ENCODE peak calls at places on chromosomes 13 and 19, in six cellular contexts. U, X, A, O, R and L are unnamed samples.

GRCh38 chr13:29369060-29369743 is 226.3 kb downstream of the SLC7A1 start:
- DNase-seq in U (peak; percentile 76), O (peak; percentile 34), R (no peak), A (peak; percentile 23), X (no peak), L (no peak)

GRCh38 chr19:35025969-35026368 is 4.3 kb upstream of the SCN1B start:
- DNase-seq in O (no peak), R (no peak), X (no peak), U (no peak), A (no peak), L (no peak)

GRCh38 chr13:77001540-77001939 is 9.7 kb downstream of the CLN5 start:
- DNase-seq in U (no peak), X (no peak), R (no peak), O (no peak), A (no peak), L (no peak)

GRCh38 chr13:64480206-64480605 is 2749.9 kb downstream of the PCDH9 start:
- DNase-seq in R (no peak), A (no peak), U (no peak), O (no peak), X (no peak), L (no peak)

GRCh38 chr19:23310729-23311211 is 60.6 kb upstream of the ZNF724 start:
- DNase-seq in O (no peak), U (no peak), R (no peak), X (no peak), A (no peak), L (no peak)

GRCh38 chr19:30070970-30071632 is 129.1 kb downstream of the URI1 start:
- DNase-seq in X (no peak), R (no peak), A (no peak), U (no peak), O (no peak), L (peak; percentile 41)

GRCh38 chr13:44425041-44425814 is 51.6 kb downstream of the SERP2 start:
- DNase-seq in A (no peak), U (no peak), R (no peak), O (no peak), X (no peak), L (no peak)

GRCh38 chr19:1618157-1619093 is 13.2 kb upstream of the UQCR11 start:
- DNase-seq in U (peak; percentile 44), R (no peak), A (no peak), O (no peak), X (no peak), L (no peak)

GRCh38 chr13:36549771-36550170 is 117.5 kb downstream of the CCNA1 start:
- DNase-seq in O (no peak), R (no peak), A (no peak), X (no peak), U (peak; percentile 58), L (no peak)

GRCh38 chr19:57233207-57233606 is 2.4 kb downstream of the AURKC start:
- DNase-seq in U (no peak), X (no peak), R (no peak), O (no peak), A (no peak), L (no peak)

GRCh38 chr19:28737021-28737525 is 475.9 kb downstream of the UQCRFS1 start:
- DNase-seq in O (peak; percentile 44), A (peak; percentile 18), X (no peak), U (peak; percentile 35), R (no peak), L (no peak)

GRCh38 chr19:55553217-55554182 is 8.2 kb upstream of the SBK3 start:
- DNase-seq in A (peak; percentile 23), U (no peak), X (no peak), R (no peak), O (no peak), L (no peak)

GRCh38 chr13:27043013-27043412 is 128.6 kb downstream of the USP12 start:
- DNase-seq in X (no peak), A (peak; percentile 97), O (peak; percentile 98), R (no peak), U (no peak), L (peak; percentile 95)

GRCh38 chr19:33868821-33869412 is 72.2 kb downstream of the KCTD15 start:
- DNase-seq in U (peak; percentile 50), A (peak; percentile 3), R (no peak), X (no peak), O (no peak), L (peak; percentile 46)

GRCh38 chr19:18919895-18920204 is 335 bp downstream of the DDX49 start:
- DNase-seq in O (no peak), A (peak; percentile 13), X (no peak), R (no peak), U (no peak), L (no peak)

GRCh38 chr19:7138402-7138801 is 68.9 kb downstream of the ZNF557 start:
- DNase-seq in U (no peak), X (no peak), A (no peak), O (no peak), R (no peak), L (no peak)

GRCh38 chr13:30736461-30736860 is 1.1 kb downstream of the ALOX5AP start:
- DNase-seq in U (no peak), R (no peak), O (no peak), X (no peak), A (no peak), L (no peak)

GRCh38 chr19:13260883-13261653 is 110.9 kb downstream of the IER2 start:
- DNase-seq in R (no peak), U (no peak), A (peak; percentile 88), O (peak; percentile 93), X (no peak), L (peak; percentile 81)

GRCh38 chr19:19064098-19064722 is 416 bp downstream of the SLC25A42 start:
- DNase-seq in O (no peak), X (no peak), A (no peak), R (peak; percentile 45), U (no peak), L (no peak)

GRCh38 chr13:19181021-19181620 is 503 bp downstream of the TUBA3C start:
- DNase-seq in R (no peak), A (no peak), O (no peak), U (no peak), X (no peak), L (no peak)

GRCh38 chr19:7766535-7766934 is 3.5 kb downstream of the CLEC4M start:
- DNase-seq in R (no peak), O (no peak), U (no peak), A (no peak), X (no peak), L (no peak)

GRCh38 chr19:4559569-4559968 is at the start of gene SEMA6B:
- DNase-seq in X (no peak), R (no peak), A (no peak), U (no peak), O (no peak), L (no peak)

GRCh38 chr13:81382236-81382635 is 1041.3 kb upstream of the SPRY2 start:
- DNase-seq in U (peak; percentile 5), A (no peak), R (no peak), X (no peak), O (no peak), L (no peak)

GRCh38 chr19:7618771-7619510 is 10.4 kb downstream of the XAB2 start:
- DNase-seq in U (no peak), R (no peak), A (no peak), O (no peak), X (no peak), L (no peak)

GRCh38 chr19:37348060-37348459 is 22.8 kb upstream of the ZNF527 start:
- DNase-seq in O (no peak), U (no peak), R (no peak), X (no peak), A (no peak), L (no peak)

GRCh38 chr19:37342753-37343152 is 28.1 kb upstream of the ZNF527 start:
- DNase-seq in R (no peak), A (no peak), X (no peak), O (no peak), U (no peak), L (no peak)

DNA sequence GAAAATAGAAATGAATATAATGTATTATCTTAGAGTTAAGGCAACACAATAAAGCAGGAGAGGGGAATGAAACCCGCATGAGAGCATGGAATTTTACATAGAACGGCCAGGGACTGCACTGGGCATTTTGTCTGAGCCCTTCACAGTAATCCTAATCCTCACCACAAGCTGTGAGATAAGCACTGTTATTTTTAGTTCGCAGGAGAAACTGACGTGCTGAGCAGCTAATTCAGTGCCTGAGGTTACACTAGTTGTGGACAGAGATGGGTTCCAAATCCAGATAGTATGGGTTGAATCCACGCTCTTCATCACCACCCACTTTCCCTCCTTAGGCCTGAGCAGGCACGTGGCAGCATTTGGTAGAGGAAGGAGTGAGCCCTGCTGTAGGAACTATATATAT is 24.8 kb upstream of the ZNF527 start:
- DNase-seq in U (peak; percentile 33), R (no peak), O (no peak), X (no peak), A (no peak), L (no peak)
- H3K36me3 ChIP-seq in U (peaks cover 5% of the 10 kb centered on the region), R (peaks cover 96% of the 10 kb centered on the region), O (peaks cover 36% of the 10 kb centered on the region), X (peaks cover 7% of the 10 kb centered on the region), A (peaks cover 3% of the 10 kb centered on the region), L (peaks cover 48% of the 10 kb centered on the region)

GRCh38 chr19:15394426-15394825 is 14.8 kb upstream of the AKAP8 start:
- DNase-seq in U (no peak), A (no peak), R (no peak), O (no peak), X (no peak), L (no peak)
- H3K36me3 ChIP-seq in U (peaks cover 8% of the 10 kb centered on the region), A (peaks cover 32% of the 10 kb centered on the region), R (peaks cover 94% of the 10 kb centered on the region), O (peaks cover 50% of the 10 kb centered on the region), X (peaks cover 41% of the 10 kb centered on the region), L (peaks cover 88% of the 10 kb centered on the region)

GRCh38 chr19:58551577-58552471 is 3.1 kb downstream of the CHMP2A start:
- DNase-seq in R (no peak), A (no peak), U (no peak), O (no peak), X (no peak), L (no peak)

GRCh38 chr19:58549664-58550361 is 5.1 kb downstream of the CHMP2A start:
- DNase-seq in A (no peak), O (no peak), R (no peak), X (no peak), U (no peak), L (no peak)

GRCh38 chr19:58552655-58553054 is 2.2 kb downstream of the CHMP2A start:
- DNase-seq in O (no peak), X (no peak), U (no peak), R (no peak), A (no peak), L (no peak)

GRCh38 chr19:58550362-58551122 is 4.4 kb downstream of the CHMP2A start:
- DNase-seq in A (no peak), R (no peak), X (no peak), U (no peak), O (no peak), L (no peak)

GRCh38 chr19:58551123-58551497 is 3.8 kb downstream of the CHMP2A start:
- DNase-seq in R (no peak), O (no peak), X (no peak), U (no peak), A (no peak), L (no peak)
- H3K36me3 ChIP-seq in R (peaks cover 85% of the 10 kb centered on the region), O (peaks cover 66% of the 10 kb centered on the region), X (peaks cover 42% of the 10 kb centered on the region), U (no peaks in the 10 kb centered on the region), A (peaks cover 56% of the 10 kb centered on the region), L (peaks cover 95% of the 10 kb centered on the region)

GRCh38 chr19:41869374-41869955 is 7.6 kb upstream of the CD79A start:
- DNase-seq in U (no peak), R (no peak), X (no peak), O (no peak), A (no peak), L (no peak)
- H3K36me3 ChIP-seq in U (peaks cover 5% of the 10 kb centered on the region), R (peaks cover 85% of the 10 kb centered on the region), X (peaks cover 8% of the 10 kb centered on the region), O (peaks cover 63% of the 10 kb centered on the region), A (peaks cover 32% of the 10 kb centered on the region), L (peaks cover 84% of the 10 kb centered on the region)